ENCODE peak calls at places on chromosomes 16 and 17, in six cellular contexts. H is adrenal gland; O is Peyer's patch; X is AG09309; A is A549; U is CD8-positive, alpha-beta T cell. J is an unnamed sample.

GRCh38 chr17:59840329-59840907 is 52.3 kb downstream of the TUBD1 start:
- DNase-seq in H (no peak), O (peak), X (no peak), A (peak), U (no peak), J (no peak)

GRCh38 chr17:49209061-49209571 is 1.3 kb downstream of the GNGT2 start:
- DNase-seq in H (no peak), O (no peak), X (no peak), A (no peak), U (peak), J (no peak)

GRCh38 chr17:79374087-79374486 is 236.8 kb downstream of the RBFOX3 start:
- DNase-seq in H (no peak), O (no peak), X (no peak), A (no peak), U (no peak), J (no peak)

GRCh38 chr16:84132527-84133285 is 12.3 kb downstream of the HSDL1 start:
- DNase-seq in H (no peak), O (no peak), X (no peak), A (no peak), U (no peak), J (no peak)

GRCh38 chr17:37361543-37361942 is 14.2 kb upstream of the C17orf78 start:
- DNase-seq in H (no peak), O (no peak), X (no peak), A (peak), U (no peak), J (no peak)

GRCh38 chr17:67377727-67378443 is 804 bp downstream of the PITPNC1 start:
- DNase-seq in H (peak), O (peak), X (no peak), A (peak), U (peak), J (no peak)

GRCh38 chr17:59607817-59608403 is 11.8 kb upstream of the CLTC start:
- DNase-seq in H (no peak), O (peak), X (no peak), A (peak), U (no peak), J (no peak)

GRCh38 chr17:47651704-47652103 is 2.0 kb downstream of the KPNB1 start:
- DNase-seq in H (no peak), O (no peak), X (no peak), A (no peak), U (no peak), J (no peak)

GRCh38 chr16:87472935-87473334 is 19.9 kb downstream of the ZCCHC14 start:
- DNase-seq in H (no peak), O (no peak), X (no peak), A (no peak), U (no peak), J (no peak)

GRCh38 chr17:6641374-6641818 is 536 bp downstream of the TXNDC17 start:
- DNase-seq in H (no peak), O (no peak), X (no peak), A (no peak), U (no peak), J (no peak)

GRCh38 chr17:17774009-17774881 is 62.5 kb downstream of the SREBF1 start:
- DNase-seq in H (no peak), O (peak), X (no peak), A (peak), U (no peak), J (no peak)

GRCh38 chr17:71975998-71976649 is 144.7 kb upstream of the SOX9 start:
- DNase-seq in H (peak), O (peak), X (peak), A (peak), U (no peak), J (peak)

GRCh38 chr17:11943759-11944347 is 53.4 kb downstream of the ZNF18 start:
- DNase-seq in H (no peak), O (no peak), X (no peak), A (no peak), U (no peak), J (no peak)

GRCh38 chr17:43467981-43468541 is 15.7 kb upstream of the DHX8 start:
- DNase-seq in H (no peak), O (no peak), X (peak), A (no peak), U (no peak), J (peak)

GRCh38 chr16:60137891-60138290 is 1403.8 kb upstream of the GOT2 start:
- DNase-seq in H (no peak), O (no peak), X (no peak), A (no peak), U (no peak), J (no peak)

GRCh38 chr17:64632193-64632592 is 29.9 kb downstream of the SMURF2 start:
- DNase-seq in H (no peak), O (no peak), X (no peak), A (no peak), U (no peak), J (no peak)

GRCh38 chr16:4263504-4264436 is 9.1 kb downstream of the TFAP4 start:
- DNase-seq in H (peak), O (peak), X (peak), A (peak), U (no peak), J (peak)

GRCh38 chr16:84115919-84116719 is 623 bp downstream of the MBTPS1 start:
- DNase-seq in H (no peak), O (peak), X (no peak), A (peak), U (no peak), J (no peak)

GRCh38 chr17:80765241-80766022 is 220.8 kb downstream of the RPTOR start:
- DNase-seq in H (no peak), O (no peak), X (no peak), A (no peak), U (no peak), J (no peak)

GRCh38 chr16:75012380-75013081 is 13.7 kb downstream of the ZNRF1 start:
- DNase-seq in H (no peak), O (no peak), X (no peak), A (no peak), U (no peak), J (no peak)

GRCh38 chr17:3167574-3167973 is 29.7 kb upstream of the OR1A2 start:
- DNase-seq in H (no peak), O (no peak), X (no peak), A (no peak), U (no peak), J (no peak)

GRCh38 chr16:19884021-19884485 is 595 bp downstream of the GPRC5B start:
- DNase-seq in H (peak), O (no peak), X (no peak), A (no peak), U (peak), J (no peak)

GRCh38 chr17:80968602-80969029 is 23.0 kb upstream of the CHMP6 start:
- DNase-seq in H (peak), O (no peak), X (no peak), A (no peak), U (no peak), J (no peak)

GRCh38 chr17:74514632-74515035 is 16.6 kb downstream of the CD300LB start:
- DNase-seq in H (no peak), O (peak), X (no peak), A (no peak), U (peak), J (no peak)

GRCh38 chr17:37570527-37571093 is 38.6 kb downstream of the SYNRG start:
- DNase-seq in H (peak), O (no peak), X (no peak), A (peak), U (no peak), J (peak)

GRCh38 chr16:106623-107324 is 28.7 kb downstream of the MPG start:
- DNase-seq in H (peak), O (peak), X (peak), A (peak), U (peak), J (peak)

GRCh38 chr16:30924797-30925645 is 1.6 kb downstream of the FBXL19 start:
- DNase-seq in H (no peak), O (no peak), X (no peak), A (no peak), U (no peak), J (no peak)

GRCh38 chr17:81295678-81296381 is 723 bp upstream of the SLC38A10 start:
- DNase-seq in H (no peak), O (peak), X (no peak), A (peak), U (peak), J (no peak)

GRCh38 chr17:43940630-43941029 is 1.6 kb downstream of the PPY start:
- DNase-seq in H (no peak), O (no peak), X (no peak), A (peak), U (no peak), J (no peak)

GRCh38 chr16:28196331-28196987 is 15.3 kb downstream of the XPO6 start:
- DNase-seq in H (no peak), O (no peak), X (no peak), A (no peak), U (no peak), J (no peak)
- TF ChIP-seq CTCF in H (no peak), O (no peak), X (no peak), A (no peak), U (no peak), J (no peak)

GRCh38 chr17:32240745-32241144 is 24.9 kb upstream of the RHBDL3 start:
- DNase-seq in H (peak), O (no peak), X (no peak), A (no peak), U (no peak), J (peak)
- H3K4me3 ChIP-seq in H (no peak), O (no peak), X (no peak), A (no peak), U (no peak), J (no peak)

GRCh38 chr16:69311115-69311532 is at the start of gene VPS4A:
- DNase-seq in H (peak), O (peak), X (peak), A (peak), U (peak), J (peak)

GRCh38 chr16:69310479-69311114 is 553 bp upstream of the VPS4A start:
- DNase-seq in H (no peak), O (peak), X (no peak), A (no peak), U (no peak), J (no peak)

GRCh38 chr16:69309316-69309715 is 1.8 kb upstream of the VPS4A start:
- DNase-seq in H (no peak), O (peak), X (no peak), A (no peak), U (no peak), J (no peak)

GRCh38 chr16:69313469-69313868 is 2.3 kb downstream of the VPS4A start:
- DNase-seq in H (no peak), O (no peak), X (no peak), A (no peak), U (no peak), J (no peak)

GRCh38 chr16:69311533-69312388 is 611 bp downstream of the VPS4A start:
- DNase-seq in H (no peak), O (peak), X (no peak), A (peak), U (no peak), J (no peak)
- TF ChIP-seq CTCF in H (no peak), O (no peak), X (peak), A (no peak), U (no peak), J (no peak)

DNA sequence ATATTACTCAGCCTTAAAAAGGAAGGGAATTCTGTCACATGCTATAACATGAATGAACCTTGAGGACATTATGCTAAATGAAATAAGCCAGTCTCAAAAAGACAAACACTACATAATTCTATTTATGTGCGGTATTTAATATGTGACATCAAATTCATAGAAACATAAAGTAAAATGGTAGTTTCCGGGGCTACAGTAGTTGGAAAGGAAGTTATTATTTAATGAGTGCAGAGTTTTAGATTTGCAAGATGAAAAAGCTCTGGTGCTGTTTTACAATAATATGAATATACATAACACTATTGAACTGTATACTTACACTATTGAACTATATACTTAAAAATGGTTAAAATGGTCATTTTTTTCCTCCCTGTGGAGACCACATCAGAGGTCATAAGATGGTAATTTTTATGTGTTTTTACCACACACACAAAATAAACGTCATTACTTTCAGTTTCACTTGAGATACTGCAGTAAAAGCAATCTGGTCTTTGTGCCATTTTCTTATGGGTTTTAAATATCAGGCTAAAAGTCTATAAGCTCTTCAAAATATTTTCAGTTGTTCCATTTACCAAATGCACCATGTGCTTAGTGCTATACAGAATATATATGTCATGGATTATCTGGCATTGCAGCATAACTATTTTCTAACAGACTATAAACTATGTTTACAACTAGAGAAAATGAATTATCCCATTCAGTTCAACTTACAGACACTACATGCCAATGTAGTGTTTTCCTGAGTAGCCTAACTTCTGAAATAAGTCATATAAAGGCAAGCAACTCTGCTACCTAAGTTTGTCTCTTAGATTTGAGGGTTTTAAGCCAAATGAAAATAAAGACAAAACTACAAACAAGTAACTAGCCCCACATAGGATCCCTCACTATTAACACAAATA is 90.9 kb downstream of the SPAG9 start:
- DNase-seq in H (no peak), O (no peak), X (no peak), A (no peak), U (no peak), J (no peak)
- H3K4me3 ChIP-seq in H (peak), O (no peak), X (no peak), A (no peak), U (peak), J (no peak)

GRCh38 chr17:27997522-27997921 is 45.0 kb upstream of the NLK start:
- DNase-seq in H (no peak), O (no peak), X (no peak), A (no peak), U (no peak), J (no peak)
- TF ChIP-seq CTCF in H (no peak), O (no peak), X (no peak), A (no peak), U (no peak), J (no peak)

GRCh38 chr16:2959206-2959605 is 4.9 kb upstream of the KREMEN2 start:
- DNase-seq in H (no peak), O (no peak), X (no peak), A (no peak), U (no peak), J (no peak)

GRCh38 chr16:2963074-2963610 is 933 bp upstream of the KREMEN2 start:
- DNase-seq in H (no peak), O (no peak), X (no peak), A (no peak), U (no peak), J (no peak)

GRCh38 chr16:2962334-2963073 is 1.6 kb upstream of the KREMEN2 start:
- DNase-seq in H (no peak), O (no peak), X (no peak), A (no peak), U (no peak), J (no peak)

GRCh38 chr16:2963611-2964415 is at the start of gene KREMEN2:
- DNase-seq in H (peak), O (no peak), X (no peak), A (peak), U (no peak), J (no peak)

GRCh38 chr16:2960183-2961010 is 3.7 kb upstream of the KREMEN2 start:
- DNase-seq in H (no peak), O (no peak), X (no peak), A (no peak), U (no peak), J (no peak)
- H3K4me3 ChIP-seq in H (no peak), O (no peak), X (no peak), A (no peak), U (no peak), J (no peak)

GRCh38 chr16:50067290-50067853 is 1.6 kb downstream of the HEATR3 start:
- DNase-seq in H (no peak), O (no peak), X (peak), A (peak), U (peak), J (peak)
- TF ChIP-seq CTCF in H (peak), O (peak), X (peak), A (peak), U (peak), J (peak)